ENCODE peak calls at places on chromosomes 4 and X, in six cellular contexts. One of them, this sample, is unnamed.

GRCh38 chr4:139921551-139922184 is 232.3 kb downstream of the MAML3 start:
- DNase-seq in memory B cell: no peak
- DNase-seq in keratinocyte: no peak
- DNase-seq in iris pigment epithelial cell: no peak
- DNase-seq in NCI-H1417 treated with DMSO at 0.1 percent for 48 hours: peak
- DNase-seq in activated CD8-positive, alpha-beta memory T cell treated with anti-CD3 and anti-CD28 coated beads for 4 hours: no peak
- DNase-seq in this sample: no peak

GRCh38 chrX:36019164-36019563 is 99.6 kb downstream of the CFAP47 start:
- DNase-seq in memory B cell: no peak
- DNase-seq in keratinocyte: no peak
- DNase-seq in iris pigment epithelial cell: no peak
- DNase-seq in NCI-H1417 treated with DMSO at 0.1 percent for 48 hours: no peak
- DNase-seq in activated CD8-positive, alpha-beta memory T cell treated with anti-CD3 and anti-CD28 coated beads for 4 hours: no peak
- DNase-seq in this sample: no peak

GRCh38 chr4:15455290-15455689 is 14.4 kb upstream of the CC2D2A start:
- DNase-seq in memory B cell: no peak
- DNase-seq in keratinocyte: no peak
- DNase-seq in iris pigment epithelial cell: peak
- DNase-seq in NCI-H1417 treated with DMSO at 0.1 percent for 48 hours: no peak
- DNase-seq in activated CD8-positive, alpha-beta memory T cell treated with anti-CD3 and anti-CD28 coated beads for 4 hours: no peak
- DNase-seq in this sample: no peak

GRCh38 chr4:76733380-76733779 is 164.6 kb downstream of the SOWAHB start:
- DNase-seq in memory B cell: no peak
- DNase-seq in keratinocyte: no peak
- DNase-seq in iris pigment epithelial cell: no peak
- DNase-seq in NCI-H1417 treated with DMSO at 0.1 percent for 48 hours: peak
- DNase-seq in activated CD8-positive, alpha-beta memory T cell treated with anti-CD3 and anti-CD28 coated beads for 4 hours: no peak
- DNase-seq in this sample: no peak

GRCh38 chr4:146590801-146591200 is 47.9 kb upstream of the POU4F2 start:
- DNase-seq in memory B cell: no peak
- DNase-seq in keratinocyte: no peak
- DNase-seq in iris pigment epithelial cell: no peak
- DNase-seq in NCI-H1417 treated with DMSO at 0.1 percent for 48 hours: no peak
- DNase-seq in activated CD8-positive, alpha-beta memory T cell treated with anti-CD3 and anti-CD28 coated beads for 4 hours: no peak
- DNase-seq in this sample: no peak

GRCh38 chrX:729583-730409 is 99.2 kb downstream of the SHOX start:
- DNase-seq in memory B cell: no peak
- DNase-seq in keratinocyte: no peak
- DNase-seq in iris pigment epithelial cell: no peak
- DNase-seq in NCI-H1417 treated with DMSO at 0.1 percent for 48 hours: no peak
- DNase-seq in activated CD8-positive, alpha-beta memory T cell treated with anti-CD3 and anti-CD28 coated beads for 4 hours: no peak
- DNase-seq in this sample: no peak

GRCh38 chrX:17656035-17656418 is 81.3 kb upstream of the SCML1 start:
- DNase-seq in memory B cell: no peak
- DNase-seq in keratinocyte: no peak
- DNase-seq in iris pigment epithelial cell: no peak
- DNase-seq in NCI-H1417 treated with DMSO at 0.1 percent for 48 hours: no peak
- DNase-seq in activated CD8-positive, alpha-beta memory T cell treated with anti-CD3 and anti-CD28 coated beads for 4 hours: no peak
- DNase-seq in this sample: no peak

GRCh38 chrX:46653482-46653881 is 79.9 kb downstream of the CHST7 start:
- DNase-seq in memory B cell: no peak
- DNase-seq in keratinocyte: no peak
- DNase-seq in iris pigment epithelial cell: no peak
- DNase-seq in NCI-H1417 treated with DMSO at 0.1 percent for 48 hours: no peak
- DNase-seq in activated CD8-positive, alpha-beta memory T cell treated with anti-CD3 and anti-CD28 coated beads for 4 hours: no peak
- DNase-seq in this sample: no peak

GRCh38 chrX:134452591-134452990 is 7.4 kb upstream of the HPRT1 start:
- DNase-seq in memory B cell: no peak
- DNase-seq in keratinocyte: no peak
- DNase-seq in iris pigment epithelial cell: no peak
- DNase-seq in NCI-H1417 treated with DMSO at 0.1 percent for 48 hours: no peak
- DNase-seq in activated CD8-positive, alpha-beta memory T cell treated with anti-CD3 and anti-CD28 coated beads for 4 hours: no peak
- DNase-seq in this sample: no peak

GRCh38 chr4:76513517-76513916 is 78.5 kb downstream of the SHROOM3 start:
- DNase-seq in memory B cell: no peak
- DNase-seq in keratinocyte: no peak
- DNase-seq in iris pigment epithelial cell: no peak
- DNase-seq in NCI-H1417 treated with DMSO at 0.1 percent for 48 hours: no peak
- DNase-seq in activated CD8-positive, alpha-beta memory T cell treated with anti-CD3 and anti-CD28 coated beads for 4 hours: no peak
- DNase-seq in this sample: no peak

GRCh38 chr4:176920694-176921093 is 128.0 kb upstream of the VEGFC start:
- DNase-seq in memory B cell: no peak
- DNase-seq in keratinocyte: peak
- DNase-seq in iris pigment epithelial cell: peak
- DNase-seq in NCI-H1417 treated with DMSO at 0.1 percent for 48 hours: no peak
- DNase-seq in activated CD8-positive, alpha-beta memory T cell treated with anti-CD3 and anti-CD28 coated beads for 4 hours: no peak
- DNase-seq in this sample: no peak

GRCh38 chrX:124208675-124209074 is 123.8 kb upstream of the TEX13D start:
- DNase-seq in memory B cell: no peak
- DNase-seq in keratinocyte: no peak
- DNase-seq in iris pigment epithelial cell: no peak
- DNase-seq in NCI-H1417 treated with DMSO at 0.1 percent for 48 hours: no peak
- DNase-seq in activated CD8-positive, alpha-beta memory T cell treated with anti-CD3 and anti-CD28 coated beads for 4 hours: no peak
- DNase-seq in this sample: no peak

GRCh38 chrX:19776753-19777152 is 110.6 kb downstream of the SH3KBP1 start:
- DNase-seq in memory B cell: no peak
- DNase-seq in keratinocyte: no peak
- DNase-seq in iris pigment epithelial cell: no peak
- DNase-seq in NCI-H1417 treated with DMSO at 0.1 percent for 48 hours: no peak
- DNase-seq in activated CD8-positive, alpha-beta memory T cell treated with anti-CD3 and anti-CD28 coated beads for 4 hours: no peak
- DNase-seq in this sample: no peak

GRCh38 chr4:56308384-56308783 is 78.9 kb downstream of the AASDH start:
- DNase-seq in memory B cell: no peak
- DNase-seq in keratinocyte: no peak
- DNase-seq in iris pigment epithelial cell: no peak
- DNase-seq in NCI-H1417 treated with DMSO at 0.1 percent for 48 hours: no peak
- DNase-seq in activated CD8-positive, alpha-beta memory T cell treated with anti-CD3 and anti-CD28 coated beads for 4 hours: no peak
- DNase-seq in this sample: no peak

GRCh38 chrX:16771483-16772398 is 14.5 kb upstream of the TXLNG start:
- DNase-seq in memory B cell: no peak
- DNase-seq in keratinocyte: peak
- DNase-seq in iris pigment epithelial cell: peak
- DNase-seq in NCI-H1417 treated with DMSO at 0.1 percent for 48 hours: peak
- DNase-seq in activated CD8-positive, alpha-beta memory T cell treated with anti-CD3 and anti-CD28 coated beads for 4 hours: no peak
- DNase-seq in this sample: no peak

GRCh38 chr4:59553063-59553738 is 1646.9 kb upstream of the ADGRL3 start:
- DNase-seq in memory B cell: no peak
- DNase-seq in keratinocyte: no peak
- DNase-seq in iris pigment epithelial cell: peak
- DNase-seq in NCI-H1417 treated with DMSO at 0.1 percent for 48 hours: no peak
- DNase-seq in activated CD8-positive, alpha-beta memory T cell treated with anti-CD3 and anti-CD28 coated beads for 4 hours: no peak
- DNase-seq in this sample: no peak

GRCh38 chr4:182862921-182863320 is 54.3 kb downstream of the DCTD start:
- DNase-seq in memory B cell: no peak
- DNase-seq in keratinocyte: no peak
- DNase-seq in iris pigment epithelial cell: no peak
- DNase-seq in NCI-H1417 treated with DMSO at 0.1 percent for 48 hours: peak
- DNase-seq in activated CD8-positive, alpha-beta memory T cell treated with anti-CD3 and anti-CD28 coated beads for 4 hours: no peak
- DNase-seq in this sample: no peak

GRCh38 chrX:13646154-13646549 is 6.8 kb upstream of the TCEANC start:
- DNase-seq in memory B cell: no peak
- DNase-seq in keratinocyte: no peak
- DNase-seq in iris pigment epithelial cell: peak
- DNase-seq in NCI-H1417 treated with DMSO at 0.1 percent for 48 hours: no peak
- DNase-seq in activated CD8-positive, alpha-beta memory T cell treated with anti-CD3 and anti-CD28 coated beads for 4 hours: no peak
- DNase-seq in this sample: no peak

GRCh38 chr4:8247047-8247930 is 22.3 kb upstream of the HTRA3 start:
- DNase-seq in memory B cell: no peak
- DNase-seq in keratinocyte: no peak
- DNase-seq in iris pigment epithelial cell: no peak
- DNase-seq in NCI-H1417 treated with DMSO at 0.1 percent for 48 hours: no peak
- DNase-seq in activated CD8-positive, alpha-beta memory T cell treated with anti-CD3 and anti-CD28 coated beads for 4 hours: no peak
- DNase-seq in this sample: no peak

GRCh38 chrX:106726485-106727437 is at the start of gene RNF128:
- DNase-seq in memory B cell: no peak
- DNase-seq in keratinocyte: no peak
- DNase-seq in iris pigment epithelial cell: peak
- DNase-seq in NCI-H1417 treated with DMSO at 0.1 percent for 48 hours: peak
- DNase-seq in activated CD8-positive, alpha-beta memory T cell treated with anti-CD3 and anti-CD28 coated beads for 4 hours: no peak
- DNase-seq in this sample: no peak

GRCh38 chr4:7658297-7659204 is 223.8 kb upstream of the PSAPL1 start:
- DNase-seq in memory B cell: no peak
- DNase-seq in keratinocyte: no peak
- DNase-seq in iris pigment epithelial cell: peak
- DNase-seq in NCI-H1417 treated with DMSO at 0.1 percent for 48 hours: no peak
- DNase-seq in activated CD8-positive, alpha-beta memory T cell treated with anti-CD3 and anti-CD28 coated beads for 4 hours: no peak
- DNase-seq in this sample: no peak

GRCh38 chrX:104136241-104137019 is 20.4 kb downstream of the SLC25A53 start:
- DNase-seq in memory B cell: peak
- DNase-seq in keratinocyte: peak
- DNase-seq in iris pigment epithelial cell: peak
- DNase-seq in NCI-H1417 treated with DMSO at 0.1 percent for 48 hours: peak
- DNase-seq in activated CD8-positive, alpha-beta memory T cell treated with anti-CD3 and anti-CD28 coated beads for 4 hours: peak
- DNase-seq in this sample: no peak

GRCh38 chrX:12138366-12139313 is at the start of gene FRMPD4:
- DNase-seq in memory B cell: no peak
- DNase-seq in keratinocyte: no peak
- DNase-seq in iris pigment epithelial cell: no peak
- DNase-seq in NCI-H1417 treated with DMSO at 0.1 percent for 48 hours: peak
- DNase-seq in activated CD8-positive, alpha-beta memory T cell treated with anti-CD3 and anti-CD28 coated beads for 4 hours: no peak
- DNase-seq in this sample: no peak

GRCh38 chrX:150935466-150935865 is 37.0 kb upstream of the CD99L2 start:
- DNase-seq in memory B cell: no peak
- DNase-seq in keratinocyte: no peak
- DNase-seq in iris pigment epithelial cell: peak
- DNase-seq in NCI-H1417 treated with DMSO at 0.1 percent for 48 hours: no peak
- DNase-seq in activated CD8-positive, alpha-beta memory T cell treated with anti-CD3 and anti-CD28 coated beads for 4 hours: no peak
- DNase-seq in this sample: no peak

GRCh38 chr4:55635760-55636621 is at the start of gene NMU:
- DNase-seq in memory B cell: peak
- DNase-seq in keratinocyte: no peak
- DNase-seq in iris pigment epithelial cell: no peak
- DNase-seq in NCI-H1417 treated with DMSO at 0.1 percent for 48 hours: no peak
- DNase-seq in activated CD8-positive, alpha-beta memory T cell treated with anti-CD3 and anti-CD28 coated beads for 4 hours: no peak
- DNase-seq in this sample: peak

GRCh38 chr4:103098331-103098730 is 1.3 kb downstream of the BDH2 start:
- DNase-seq in memory B cell: no peak
- DNase-seq in keratinocyte: no peak
- DNase-seq in iris pigment epithelial cell: peak
- DNase-seq in NCI-H1417 treated with DMSO at 0.1 percent for 48 hours: no peak
- DNase-seq in activated CD8-positive, alpha-beta memory T cell treated with anti-CD3 and anti-CD28 coated beads for 4 hours: no peak
- DNase-seq in this sample: no peak

GRCh38 chr4:6270691-6271121 is 1.1 kb downstream of the WFS1 start:
- DNase-seq in memory B cell: no peak
- DNase-seq in keratinocyte: no peak
- DNase-seq in iris pigment epithelial cell: peak
- DNase-seq in NCI-H1417 treated with DMSO at 0.1 percent for 48 hours: no peak
- DNase-seq in activated CD8-positive, alpha-beta memory T cell treated with anti-CD3 and anti-CD28 coated beads for 4 hours: no peak
- DNase-seq in this sample: no peak

GRCh38 chrX:16828126-16828908 is 41.8 kb downstream of the RBBP7 start:
- DNase-seq in memory B cell: no peak
- DNase-seq in keratinocyte: no peak
- DNase-seq in iris pigment epithelial cell: peak
- DNase-seq in NCI-H1417 treated with DMSO at 0.1 percent for 48 hours: no peak
- DNase-seq in activated CD8-positive, alpha-beta memory T cell treated with anti-CD3 and anti-CD28 coated beads for 4 hours: no peak
- DNase-seq in this sample: no peak

GRCh38 chr4:2363056-2363719 is 55.3 kb downstream of the ZFYVE28 start:
- DNase-seq in memory B cell: no peak
- DNase-seq in keratinocyte: no peak
- DNase-seq in iris pigment epithelial cell: no peak
- DNase-seq in NCI-H1417 treated with DMSO at 0.1 percent for 48 hours: no peak
- DNase-seq in activated CD8-positive, alpha-beta memory T cell treated with anti-CD3 and anti-CD28 coated beads for 4 hours: no peak
- DNase-seq in this sample: no peak

GRCh38 chr4:45280121-45280520 is 553.8 kb upstream of the GNPDA2 start:
- DNase-seq in memory B cell: no peak
- DNase-seq in keratinocyte: no peak
- DNase-seq in iris pigment epithelial cell: no peak
- DNase-seq in NCI-H1417 treated with DMSO at 0.1 percent for 48 hours: no peak
- DNase-seq in activated CD8-positive, alpha-beta memory T cell treated with anti-CD3 and anti-CD28 coated beads for 4 hours: no peak
- DNase-seq in this sample: no peak

GRCh38 chr4:107721436-107722090 is 1.5 kb upstream of the PAPSS1 start:
- DNase-seq in memory B cell: peak
- DNase-seq in keratinocyte: no peak
- DNase-seq in iris pigment epithelial cell: no peak
- DNase-seq in NCI-H1417 treated with DMSO at 0.1 percent for 48 hours: no peak
- DNase-seq in activated CD8-positive, alpha-beta memory T cell treated with anti-CD3 and anti-CD28 coated beads for 4 hours: peak
- DNase-seq in this sample: peak

GRCh38 chrX:133401539-133401938 is 13.8 kb downstream of the GPC4 start:
- DNase-seq in memory B cell: no peak
- DNase-seq in keratinocyte: no peak
- DNase-seq in iris pigment epithelial cell: peak
- DNase-seq in NCI-H1417 treated with DMSO at 0.1 percent for 48 hours: no peak
- DNase-seq in activated CD8-positive, alpha-beta memory T cell treated with anti-CD3 and anti-CD28 coated beads for 4 hours: no peak
- DNase-seq in this sample: no peak

GRCh38 chrX:68043713-68044438 is 389.4 kb downstream of the OPHN1 start:
- DNase-seq in memory B cell: no peak
- DNase-seq in keratinocyte: no peak
- DNase-seq in iris pigment epithelial cell: no peak
- DNase-seq in NCI-H1417 treated with DMSO at 0.1 percent for 48 hours: no peak
- DNase-seq in activated CD8-positive, alpha-beta memory T cell treated with anti-CD3 and anti-CD28 coated beads for 4 hours: no peak
- DNase-seq in this sample: no peak